ENCODE peak calls at places on chromosomes 6 and 20, in seven cellular contexts. G is astrocyte; X is AG10803; W is hepatocyte; L is H7; C is AG09309; S is CD8-positive, alpha-beta memory T cell. K is an unnamed sample.

GRCh38 chr6:156639023-156639728 is 138.0 kb upstream of the ARID1B start:
- DNase-seq in G (peak; percentile 48), X (no peak), W (no peak), L (no peak), C (no peak), S (no peak), K (no peak)

GRCh38 chr6:135888818-135889217 is 37.3 kb downstream of the PDE7B start:
- DNase-seq in G (no peak), X (no peak), W (no peak), L (no peak), C (no peak), S (no peak), K (no peak)

GRCh38 chr6:445571-446417 is 54.2 kb downstream of the IRF4 start:
- DNase-seq in G (no peak), X (no peak), W (no peak), L (no peak), C (no peak), S (no peak), K (no peak)

GRCh38 chr6:126204598-126204997 is 135.3 kb upstream of the CENPW start:
- DNase-seq in G (no peak), X (no peak), W (no peak), L (no peak), C (no peak), S (no peak), K (no peak)

GRCh38 chr6:82361631-82362030 is 2.0 kb upstream of the TPBG start:
- DNase-seq in G (no peak), X (no peak), W (no peak), L (no peak), C (no peak), S (no peak), K (no peak)

GRCh38 chr6:85418059-85418458 is 31.8 kb upstream of the NT5E start:
- DNase-seq in G (peak; percentile 91), X (peak; percentile 92), W (no peak), L (no peak), C (peak; percentile 49), S (no peak), K (peak; percentile 55)

GRCh38 chr6:147167009-147167408 is 37.2 kb upstream of the STXBP5 start:
- DNase-seq in G (no peak), X (no peak), W (no peak), L (no peak), C (no peak), S (no peak), K (no peak)

GRCh38 chr20:16701296-16701695 is 28.5 kb upstream of the SNRPB2 start:
- DNase-seq in G (no peak), X (peak; percentile 2), W (no peak), L (peak; percentile 29), C (no peak), S (no peak), K (no peak)

GRCh38 chr20:7285918-7286556 is 518.6 kb downstream of the BMP2 start:
- DNase-seq in G (peak; percentile 62), X (peak; percentile 80), W (peak; percentile 92), L (peak; percentile 5), C (peak; percentile 46), S (no peak), K (peak; percentile 38)

GRCh38 chr20:19120569-19120968 is 91.9 kb upstream of the SLC24A3 start:
- DNase-seq in G (no peak), X (no peak), W (no peak), L (no peak), C (no peak), S (no peak), K (no peak)

GRCh38 chr6:149190228-149190831 is 127.2 kb upstream of the TAB2 start:
- DNase-seq in G (peak; percentile 12), X (no peak), W (no peak), L (peak; percentile 19), C (no peak), S (peak; percentile 50), K (no peak)

GRCh38 chr6:41548098-41548840 is 2.1 kb downstream of the FOXP4 start:
- DNase-seq in G (no peak), X (no peak), W (peak; percentile 65), L (peak; percentile 60), C (no peak), S (peak; percentile 54), K (no peak)

GRCh38 chr20:11267131-11267761 is 593.4 kb upstream of the JAG1 start:
- DNase-seq in G (peak; percentile 97), X (peak; percentile 92), W (peak; percentile 84), L (peak; percentile 58), C (peak; percentile 84), S (no peak), K (peak; percentile 96)

GRCh38 chr20:45405566-45406259 is 2.4 kb upstream of the DBNDD2 start:
- DNase-seq in G (peak; percentile 3), X (no peak), W (peak; percentile 22), L (peak; percentile 85), C (no peak), S (no peak), K (no peak)

GRCh38 chr6:106820412-106820852 is 154.1 kb downstream of the CD24 start:
- DNase-seq in G (peak; percentile 78), X (peak; percentile 68), W (no peak), L (no peak), C (no peak), S (no peak), K (peak; percentile 33)

GRCh38 chr20:51497542-51498467 is 44.7 kb downstream of the NFATC2 start:
- DNase-seq in G (peak; percentile 49), X (no peak), W (no peak), L (no peak), C (no peak), S (peak; percentile 64), K (no peak)

GRCh38 chr6:53662457-53662856 is 3.1 kb downstream of the KLHL31 start:
- DNase-seq in G (no peak), X (no peak), W (no peak), L (no peak), C (no peak), S (no peak), K (no peak)
- H3K4me3 ChIP-seq in G (no peak overlapping the region), X (no peak overlapping the region), W (no peak overlapping the region), L (no peak overlapping the region), C (no peak overlapping the region), S (no peak overlapping the region), K (no peak overlapping the region)

DNA sequence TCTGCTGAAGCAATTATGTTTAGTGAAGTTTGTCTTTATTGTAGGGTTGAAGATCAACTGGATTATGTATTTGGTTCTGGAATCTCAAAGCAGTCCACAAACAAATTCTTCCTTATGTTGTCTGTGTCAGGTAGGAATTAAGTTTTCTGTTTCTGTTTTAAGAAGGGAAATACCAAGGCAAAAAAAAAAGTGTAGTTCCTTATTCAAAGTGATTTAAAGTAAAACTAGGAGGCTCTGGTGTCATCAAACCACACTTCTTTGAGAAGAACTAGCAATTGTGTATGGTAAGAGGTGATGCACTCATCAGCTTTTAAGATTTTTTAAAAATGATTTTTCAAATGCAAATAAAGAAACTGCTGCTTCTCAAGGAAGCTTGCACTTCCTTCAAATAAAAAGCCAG is 1.9 kb downstream of the FAM135A start:
- DNase-seq in G (no peak), X (no peak), W (no peak), L (no peak), C (no peak), S (no peak), K (no peak)
- H3K4me3 ChIP-seq in G (no peak overlapping the region), X (no peak overlapping the region), W (peak overlapping the region; percentile 87), L (no peak overlapping the region), C (no peak overlapping the region), S (no peak overlapping the region), K (no peak overlapping the region)

DNA sequence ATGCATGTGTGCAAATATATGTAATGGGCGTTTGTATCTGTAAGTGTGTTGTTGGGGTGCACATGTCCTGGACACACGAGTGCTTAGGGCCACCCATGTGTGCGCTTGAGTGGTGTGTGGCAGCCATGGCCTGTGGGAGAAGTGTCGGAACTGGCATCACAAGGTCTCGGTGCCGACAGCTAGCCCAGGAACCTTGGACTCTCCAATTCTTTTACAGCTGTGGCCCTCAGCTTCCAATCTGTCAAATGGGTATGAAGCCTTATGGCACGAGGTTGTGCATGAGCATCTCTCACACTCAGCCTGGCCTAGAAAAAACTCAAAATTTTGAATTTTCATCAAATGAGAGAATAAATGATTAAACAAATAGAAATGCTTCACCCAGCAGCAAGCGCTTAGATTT is 42.0 kb downstream of the SPDEF start:
- DNase-seq in G (no peak), X (no peak), W (no peak), L (peak; percentile 25), C (no peak), S (no peak), K (no peak)
- H3K4me3 ChIP-seq in G (no peak overlapping the region), X (no peak overlapping the region), W (no peak overlapping the region), L (peak overlapping the region; percentile 56), C (no peak overlapping the region), S (no peak overlapping the region), K (no peak overlapping the region)

GRCh38 chr6:47133230-47134000 is 91.3 kb upstream of the ADGRF1 start:
- DNase-seq in G (no peak), X (no peak), W (no peak), L (no peak), C (no peak), S (no peak), K (no peak)

GRCh38 chr6:47135772-47136171 is 93.6 kb upstream of the ADGRF1 start:
- DNase-seq in G (peak; percentile 95), X (peak; percentile 78), W (peak; percentile 58), L (no peak), C (peak; percentile 68), S (no peak), K (peak; percentile 92)

GRCh38 chr6:47132724-47133123 is 90.6 kb upstream of the ADGRF1 start:
- DNase-seq in G (no peak), X (no peak), W (no peak), L (no peak), C (no peak), S (no peak), K (no peak)

GRCh38 chr6:47137073-47137472 is 94.9 kb upstream of the ADGRF1 start:
- DNase-seq in G (no peak), X (no peak), W (no peak), L (no peak), C (no peak), S (no peak), K (no peak)

GRCh38 chr6:47134476-47135189 is 92.5 kb upstream of the ADGRF1 start:
- DNase-seq in G (peak; percentile 99), X (peak; percentile 74), W (peak; percentile 68), L (no peak), C (peak; percentile 89), S (no peak), K (peak; percentile 94)
- H3K4me3 ChIP-seq in G (peak overlapping the region; percentile 38), X (no peak overlapping the region), W (no peak overlapping the region), L (no peak overlapping the region), C (no peak overlapping the region), S (no peak overlapping the region), K (no peak overlapping the region)

K was measured in skeletal muscle cell.